ENCODE peak calls at places on chromosomes 6 and 20, in seven cellular contexts. J, N, S, I, E, Y and L are unnamed samples.

GRCh38 chr6:166586424-166587156 is at the start of gene RAMACL:
- DNase-seq in J (no peak), N (no peak), S (peak), I (peak), E (peak), Y (no peak), L (peak)

GRCh38 chr6:137777299-137778075 is 89.6 kb upstream of the TNFAIP3 start:
- DNase-seq in J (peak), N (no peak), S (no peak), I (no peak), E (no peak), Y (no peak), L (no peak)

GRCh38 chr6:24431045-24431451 is 28.3 kb downstream of the MRS2 start:
- DNase-seq in J (peak), N (peak), S (no peak), I (no peak), E (peak), Y (peak), L (peak)

GRCh38 chr20:41174373-41174772 is 37.0 kb downstream of the PLCG1 start:
- DNase-seq in J (no peak), N (no peak), S (peak), I (peak), E (no peak), Y (peak), L (no peak)

GRCh38 chr6:160167547-160168391 is 46.2 kb downstream of the SLC22A1 start:
- DNase-seq in J (no peak), N (no peak), S (no peak), I (no peak), E (no peak), Y (no peak), L (no peak)

GRCh38 chr20:53828673-53829085 is 235.0 kb upstream of the ZNF217 start:
- DNase-seq in J (peak), N (peak), S (no peak), I (no peak), E (no peak), Y (peak), L (no peak)

GRCh38 chr20:31704225-31705119 is 18.2 kb downstream of the BCL2L1 start:
- DNase-seq in J (peak), N (peak), S (no peak), I (no peak), E (no peak), Y (no peak), L (no peak)

GRCh38 chr6:104888066-104888465 is 28.3 kb upstream of the HACE1 start:
- DNase-seq in J (no peak), N (no peak), S (no peak), I (no peak), E (no peak), Y (no peak), L (no peak)

GRCh38 chr6:10248378-10248843 is 166.5 kb downstream of the TFAP2A start:
- DNase-seq in J (no peak), N (peak), S (peak), I (no peak), E (no peak), Y (no peak), L (no peak)

GRCh38 chr6:43089874-43090556 is 13.9 kb downstream of the PTK7 start:
- DNase-seq in J (no peak), N (no peak), S (no peak), I (no peak), E (no peak), Y (no peak), L (no peak)

GRCh38 chr20:54062812-54063280 is 7.5 kb downstream of the BCAS1 start:
- DNase-seq in J (peak), N (no peak), S (no peak), I (no peak), E (peak), Y (no peak), L (peak)

GRCh38 chr6:112760831-112761230 is 413.7 kb downstream of the RFPL4B start:
- DNase-seq in J (no peak), N (no peak), S (no peak), I (no peak), E (no peak), Y (no peak), L (no peak)

GRCh38 chr6:16811277-16811979 is 50.2 kb upstream of the ATXN1 start:
- DNase-seq in J (no peak), N (no peak), S (no peak), I (no peak), E (no peak), Y (no peak), L (no peak)

GRCh38 chr6:46969206-46969605 is 47.5 kb upstream of the ADGRF5 start:
- DNase-seq in J (no peak), N (no peak), S (no peak), I (no peak), E (no peak), Y (no peak), L (no peak)

GRCh38 chr6:7528565-7528964 is 12.9 kb upstream of the DSP start:
- DNase-seq in J (peak), N (no peak), S (no peak), I (no peak), E (no peak), Y (no peak), L (no peak)

GRCh38 chr6:352896-353470 is 38.6 kb upstream of the IRF4 start:
- DNase-seq in J (no peak), N (no peak), S (no peak), I (no peak), E (no peak), Y (no peak), L (no peak)

GRCh38 chr20:14445310-14445709 is 107.9 kb upstream of the FLRT3 start:
- DNase-seq in J (peak), N (no peak), S (no peak), I (no peak), E (no peak), Y (no peak), L (no peak)

GRCh38 chr6:14822689-14823088 is 423.2 kb upstream of the JARID2 start:
- DNase-seq in J (no peak), N (no peak), S (no peak), I (no peak), E (no peak), Y (no peak), L (no peak)

GRCh38 chr6:88629838-88630462 is 333.5 kb downstream of the RNGTT start:
- DNase-seq in J (no peak), N (peak), S (peak), I (no peak), E (no peak), Y (no peak), L (no peak)

GRCh38 chr6:31586596-31586995 is 519 bp downstream of the LST1 start:
- DNase-seq in J (no peak), N (no peak), S (no peak), I (no peak), E (peak), Y (no peak), L (no peak)

GRCh38 chr20:43752051-43752360 is 25.2 kb upstream of the GTSF1L start:
- DNase-seq in J (no peak), N (no peak), S (no peak), I (no peak), E (peak), Y (no peak), L (no peak)

GRCh38 chr20:3046677-3047462 is 1.0 kb downstream of the MRPS26 start:
- DNase-seq in J (peak), N (no peak), S (peak), I (no peak), E (no peak), Y (no peak), L (peak)

GRCh38 chr6:27866370-27867050 is 45.7 kb downstream of the OR2B2 start:
- DNase-seq in J (peak), N (no peak), S (peak), I (no peak), E (peak), Y (no peak), L (peak)

GRCh38 chr6:159217595-159218275 is 48.5 kb downstream of the FNDC1 start:
- DNase-seq in J (peak), N (peak), S (peak), I (no peak), E (peak), Y (no peak), L (peak)

GRCh38 chr6:37303891-37304503 is 46.1 kb upstream of the TMEM217 start:
- DNase-seq in J (peak), N (no peak), S (no peak), I (no peak), E (peak), Y (no peak), L (peak)

GRCh38 chr20:58652606-58653303 is 1.7 kb downstream of the STX16 start:
- DNase-seq in J (no peak), N (no peak), S (no peak), I (no peak), E (no peak), Y (no peak), L (no peak)

GRCh38 chr6:14070457-14070856 is 47.1 kb upstream of the CD83 start:
- DNase-seq in J (peak), N (no peak), S (no peak), I (no peak), E (no peak), Y (no peak), L (no peak)

GRCh38 chr6:106056738-106057390 is 29.3 kb upstream of the PRDM1 start:
- DNase-seq in J (no peak), N (no peak), S (no peak), I (no peak), E (no peak), Y (no peak), L (no peak)

GRCh38 chr6:24223131-24223715 is 97.2 kb downstream of the NRSN1 start:
- DNase-seq in J (no peak), N (no peak), S (no peak), I (no peak), E (no peak), Y (no peak), L (no peak)

GRCh38 chr6:83199173-83199864 is 6.2 kb downstream of the RWDD2A start:
- DNase-seq in J (no peak), N (no peak), S (no peak), I (no peak), E (no peak), Y (no peak), L (no peak)

GRCh38 chr6:165850434-165851019 is 187.5 kb upstream of the PDE10A start:
- DNase-seq in J (peak), N (peak), S (peak), I (peak), E (peak), Y (peak), L (peak)

GRCh38 chr6:105992315-105992961 is 93.7 kb upstream of the PRDM1 start:
- DNase-seq in J (peak), N (peak), S (peak), I (peak), E (peak), Y (peak), L (peak)

GRCh38 chr6:135941275-135941674 is 89.8 kb downstream of the PDE7B start:
- DNase-seq in J (peak), N (no peak), S (no peak), I (no peak), E (no peak), Y (no peak), L (no peak)

GRCh38 chr6:72083976-72084375 is 197.6 kb downstream of the RIMS1 start:
- DNase-seq in J (no peak), N (no peak), S (no peak), I (no peak), E (no peak), Y (no peak), L (no peak)

GRCh38 chr6:23137596-23137995 is 568.2 kb downstream of the HDGFL1 start:
- DNase-seq in J (peak), N (peak), S (no peak), I (no peak), E (no peak), Y (no peak), L (no peak)

GRCh38 chr6:143684484-143684883 is 6.7 kb downstream of the PHACTR2 start:
- DNase-seq in J (no peak), N (no peak), S (no peak), I (no peak), E (no peak), Y (no peak), L (no peak)

GRCh38 chr6:2222275-2222842 is 23.0 kb downstream of the GMDS start:
- DNase-seq in J (peak), N (no peak), S (no peak), I (no peak), E (no peak), Y (no peak), L (no peak)

GRCh38 chr6:37192669-37193068 is 22.7 kb downstream of the PIM1 start:
- DNase-seq in J (no peak), N (no peak), S (no peak), I (no peak), E (no peak), Y (no peak), L (no peak)

GRCh38 chr20:47706345-47706744 is 78.9 kb downstream of the SULF2 start:
- DNase-seq in J (no peak), N (no peak), S (no peak), I (no peak), E (no peak), Y (no peak), L (no peak)

GRCh38 chr20:47705497-47705856 is 79.8 kb downstream of the SULF2 start:
- DNase-seq in J (no peak), N (no peak), S (no peak), I (no peak), E (no peak), Y (no peak), L (no peak)

GRCh38 chr20:47701612-47702011 is 83.7 kb downstream of the SULF2 start:
- DNase-seq in J (no peak), N (no peak), S (no peak), I (no peak), E (no peak), Y (no peak), L (no peak)

GRCh38 chr20:47703748-47704147 is 81.5 kb downstream of the SULF2 start:
- DNase-seq in J (peak), N (no peak), S (no peak), I (no peak), E (no peak), Y (no peak), L (no peak)

DNA sequence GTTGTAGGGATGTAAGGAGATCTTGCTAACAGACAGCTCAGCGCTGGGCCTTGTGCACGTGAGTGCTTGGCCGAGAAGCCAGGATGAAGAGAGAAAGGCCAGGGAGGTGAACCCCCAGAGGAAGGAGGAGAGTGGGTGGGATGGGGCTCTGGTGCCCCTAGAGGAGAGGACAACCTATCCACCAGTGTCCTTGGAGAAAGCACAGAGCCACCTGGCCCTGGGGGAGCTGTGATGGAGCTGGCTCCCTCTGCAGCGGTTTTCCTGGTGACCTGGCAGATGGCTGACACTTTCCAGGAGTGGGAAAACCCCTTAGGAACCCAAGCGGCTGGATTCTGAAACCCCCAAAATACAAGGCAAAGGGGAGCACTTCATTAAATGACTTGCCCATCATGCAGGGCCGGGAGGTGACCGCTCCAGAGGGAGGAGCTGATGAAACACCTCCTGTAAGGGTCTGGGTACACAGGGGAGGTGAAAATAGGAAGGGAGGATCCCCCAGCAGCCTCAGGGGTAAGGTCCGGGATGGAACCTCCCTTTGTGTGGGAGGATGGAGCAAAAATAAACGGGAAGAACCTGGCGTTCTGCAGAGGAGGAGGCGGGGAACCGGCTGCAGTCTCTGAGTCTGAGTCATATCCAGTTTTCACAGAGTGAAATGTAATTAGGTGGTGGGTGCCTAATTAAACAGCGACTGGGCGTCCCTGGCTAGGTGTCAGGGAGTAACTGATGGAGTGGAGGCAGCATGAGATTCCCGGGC is 80.4 kb downstream of the SULF2 start:
- DNase-seq in J (no peak), N (no peak), S (no peak), I (no peak), E (no peak), Y (no peak), L (no peak)
- TF ChIP-seq CTCF in J (no peak), N (no peak), S (no peak), I (no peak), E (no peak), Y (no peak), L (no peak)

DNA sequence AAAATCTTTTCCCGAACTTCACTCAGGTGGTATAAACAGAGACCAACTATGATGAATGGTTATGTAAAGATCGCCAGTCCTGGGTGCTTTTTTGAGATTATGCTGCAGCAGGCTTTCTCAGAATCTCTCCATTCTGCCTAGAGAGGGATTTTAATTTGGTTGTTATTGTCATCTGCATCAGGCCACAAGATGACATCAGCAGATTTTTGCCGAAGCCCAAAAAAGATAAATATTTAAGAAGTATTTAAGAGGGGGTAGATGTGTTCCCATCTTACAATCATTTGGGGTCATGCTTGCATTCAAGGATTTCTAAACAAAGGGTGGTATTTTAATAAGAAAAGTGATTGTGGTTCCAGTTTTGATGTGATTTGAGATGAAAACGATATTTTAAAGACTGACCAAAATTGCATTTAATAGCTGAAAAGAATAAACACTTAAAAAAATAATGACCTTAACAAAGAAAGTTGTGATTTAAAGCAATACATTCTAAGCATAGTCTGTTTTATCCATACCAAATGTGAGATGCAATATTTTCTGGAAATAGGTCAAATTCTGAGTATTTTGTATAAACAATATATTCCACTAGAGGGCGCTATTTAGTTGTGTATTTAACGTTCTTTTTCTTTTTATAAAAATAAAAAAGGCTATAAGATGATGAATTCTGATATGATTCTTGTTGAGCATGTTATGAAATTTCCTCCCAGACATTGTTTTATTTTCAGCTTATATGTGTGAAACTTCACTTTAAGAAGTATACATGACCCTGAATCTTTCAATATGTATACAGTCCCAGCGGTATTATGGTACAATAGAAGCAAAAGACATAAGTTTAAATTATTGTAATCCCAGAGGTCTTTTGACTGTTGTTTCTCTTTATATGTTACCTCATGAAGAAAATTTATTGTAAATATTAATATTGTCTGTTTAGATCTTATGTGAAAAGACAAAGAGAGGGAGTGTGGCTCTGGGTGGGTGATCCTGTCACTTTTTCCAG is 51.0 kb upstream of the ZFP64 start:
- DNase-seq in J (peak), N (no peak), S (no peak), I (peak), E (peak), Y (no peak), L (peak)
- TF ChIP-seq CTCF in J (peak), N (no peak), S (peak), I (peak), E (no peak), Y (peak), L (no peak)

GRCh38 chr6:93419304-93420162 is at the start of gene EPHA7:
- DNase-seq in J (peak), N (peak), S (peak), I (peak), E (peak), Y (peak), L (peak)

GRCh38 chr6:93416575-93417420 is 2.6 kb downstream of the EPHA7 start:
- DNase-seq in J (peak), N (no peak), S (peak), I (peak), E (peak), Y (no peak), L (peak)

GRCh38 chr6:93418448-93419303 is 683 bp downstream of the EPHA7 start:
- DNase-seq in J (no peak), N (no peak), S (peak), I (peak), E (peak), Y (no peak), L (peak)

GRCh38 chr6:93418113-93418447 is 1.3 kb downstream of the EPHA7 start:
- DNase-seq in J (no peak), N (no peak), S (no peak), I (no peak), E (peak), Y (no peak), L (peak)

GRCh38 chr6:93417421-93417996 is 1.9 kb downstream of the EPHA7 start:
- DNase-seq in J (peak), N (no peak), S (no peak), I (no peak), E (peak), Y (no peak), L (peak)
- TF ChIP-seq CTCF in J (no peak), N (peak), S (no peak), I (peak), E (no peak), Y (no peak), L (no peak)

DNA sequence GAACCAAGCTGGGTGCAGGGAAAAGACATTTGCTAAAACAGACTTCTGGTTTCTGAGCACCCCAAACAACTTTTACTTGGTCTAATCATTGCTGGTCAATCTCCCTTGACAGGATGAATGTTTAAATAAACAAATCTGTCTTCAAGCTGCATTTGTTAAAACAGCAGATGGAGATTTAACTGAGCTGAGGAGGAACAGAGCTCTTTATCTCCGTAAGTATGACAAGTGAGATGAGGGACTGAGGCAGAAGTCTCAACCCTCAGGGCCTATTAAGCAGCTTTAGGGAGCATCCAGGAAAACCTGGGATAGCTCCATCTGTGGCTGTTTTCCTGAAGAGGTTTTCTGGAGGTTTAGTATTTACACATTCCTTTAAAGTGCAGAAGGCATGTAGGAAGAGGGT is 40.6 kb downstream of the NINL start:
- DNase-seq in J (peak), N (no peak), S (no peak), I (no peak), E (no peak), Y (no peak), L (no peak)
- TF ChIP-seq CTCF in J (no peak), N (no peak), S (no peak), I (no peak), E (no peak), Y (no peak), L (no peak)

GRCh38 chr6:3229566-3230274 is 2.3 kb upstream of the TUBB2B start:
- DNase-seq in J (peak), N (no peak), S (peak), I (no peak), E (peak), Y (no peak), L (no peak)
- TF ChIP-seq CTCF in J (no peak), N (no peak), S (peak), I (no peak), E (no peak), Y (no peak), L (no peak)

DNA sequence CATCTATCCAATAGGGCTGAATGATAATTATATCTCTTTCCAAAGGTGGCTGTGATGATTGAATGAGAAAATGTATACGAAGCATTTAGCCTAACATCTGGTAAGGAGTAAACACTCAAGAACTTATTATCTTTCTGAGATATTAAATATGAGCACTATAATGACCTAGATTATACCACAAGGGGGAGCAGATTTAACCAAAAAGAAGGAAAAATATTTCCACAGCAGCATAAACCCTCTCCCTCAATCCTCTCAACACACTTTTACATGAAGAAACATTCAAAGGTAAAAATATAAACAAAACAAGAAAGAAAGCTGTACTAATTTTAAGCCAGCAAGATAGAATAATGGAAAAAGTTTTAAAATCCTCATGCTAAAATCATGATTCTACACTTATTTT is 68.4 kb downstream of the SHPRH start:
- DNase-seq in J (peak), N (no peak), S (no peak), I (no peak), E (no peak), Y (no peak), L (no peak)
- TF ChIP-seq CTCF in J (peak), N (peak), S (peak), I (peak), E (no peak), Y (no peak), L (no peak)